ENCODE peak calls at places on chromosome 12, in five cellular contexts. H, D, L, S and T are unnamed samples. For H3K4me1, the result is how much of the 10 kb centered on the place peaks cover.

GRCh38 chr12:123808167-123808566 is 46.1 kb downstream of the DNAH10 start:
- DNase-seq in H (no peak), D (peak), L (no peak), S (peak), T (peak)

GRCh38 chr12:39824505-39825198 is 205.0 kb upstream of the ABCD2 start:
- DNase-seq in H (no peak), D (no peak), L (no peak), S (peak), T (peak)

GRCh38 chr12:105433804-105434203 is 103.3 kb downstream of the C12orf75 start:
- DNase-seq in H (no peak), D (peak), L (no peak), S (peak), T (no peak)

GRCh38 chr12:47848853-47849252 is 29.1 kb upstream of the HDAC7 start:
- DNase-seq in H (no peak), D (no peak), L (no peak), S (no peak), T (no peak)

GRCh38 chr12:18546399-18546798 is 191.4 kb downstream of the PLCZ1 start:
- DNase-seq in H (no peak), D (peak), L (no peak), S (peak), T (peak)

GRCh38 chr12:42961395-42961794 is 371.8 kb upstream of the PRICKLE1 start:
- DNase-seq in H (no peak), D (peak), L (no peak), S (peak), T (peak)

GRCh38 chr12:2112401-2112800 is 59.6 kb downstream of the CACNA1C start:
- DNase-seq in H (no peak), D (no peak), L (no peak), S (no peak), T (no peak)

GRCh38 chr12:91216871-91217270 is 34.3 kb upstream of the DCN start:
- DNase-seq in H (no peak), D (no peak), L (no peak), S (peak), T (no peak)

GRCh38 chr12:117158911-117159310 is 31.4 kb downstream of the FBXO21 start:
- DNase-seq in H (no peak), D (peak), L (no peak), S (peak), T (no peak)

GRCh38 chr12:106301611-106302321 is 767 bp upstream of the TCP11L2 start:
- DNase-seq in H (peak), D (peak), L (peak), S (peak), T (peak)

GRCh38 chr12:79614730-79615129 is 76.0 kb downstream of the PAWR start:
- DNase-seq in H (no peak), D (peak), L (no peak), S (peak), T (peak)

GRCh38 chr12:87382959-87383591 is 646.1 kb downstream of the C12orf50 start:
- DNase-seq in H (no peak), D (no peak), L (no peak), S (no peak), T (no peak)

GRCh38 chr12:93978553-93978952 is 169.8 kb upstream of the PLXNC1 start:
- DNase-seq in H (no peak), D (peak), L (no peak), S (peak), T (peak)

GRCh38 chr12:54146506-54147145 is 42.2 kb downstream of the SMUG1 start:
- DNase-seq in H (no peak), D (no peak), L (no peak), S (no peak), T (no peak)

GRCh38 chr12:47990351-47991105 is 13.7 kb downstream of the COL2A1 start:
- DNase-seq in H (peak), D (peak), L (peak), S (peak), T (no peak)

GRCh38 chr12:90839340-90839739 is 115.6 kb downstream of the CCER1 start:
- DNase-seq in H (no peak), D (peak), L (no peak), S (no peak), T (peak)

GRCh38 chr12:80268924-80269749 is 169.8 kb downstream of the OTOGL start:
- DNase-seq in H (no peak), D (peak), L (no peak), S (peak), T (peak)

GRCh38 chr12:50061172-50061571 is 3.8 kb downstream of the ASIC1 start:
- DNase-seq in H (no peak), D (no peak), L (no peak), S (no peak), T (no peak)

GRCh38 chr12:131007031-131007793 is 53.5 kb downstream of the ADGRD1 start:
- DNase-seq in H (no peak), D (no peak), L (no peak), S (no peak), T (no peak)

GRCh38 chr12:28024231-28024995 is 51.9 kb upstream of the PTHLH start:
- DNase-seq in H (no peak), D (peak), L (peak), S (peak), T (peak)

GRCh38 chr12:57549203-57549908 is 488 bp upstream of the KIF5A start:
- DNase-seq in H (no peak), D (no peak), L (no peak), S (no peak), T (no peak)

GRCh38 chr12:123075591-123076171 is 75.2 kb downstream of the PITPNM2 start:
- DNase-seq in H (no peak), D (peak), L (no peak), S (no peak), T (peak)

GRCh38 chr12:39451977-39452376 is 9.1 kb upstream of the KIF21A start:
- DNase-seq in H (no peak), D (no peak), L (no peak), S (no peak), T (no peak)

GRCh38 chr12:97075583-97076268 is 168.7 kb downstream of the NEDD1 start:
- DNase-seq in H (no peak), D (peak), L (no peak), S (no peak), T (no peak)

GRCh38 chr12:108779998-108780688 is 48.8 kb upstream of the CORO1C start:
- DNase-seq in H (no peak), D (no peak), L (no peak), S (no peak), T (peak)

GRCh38 chr12:28463396-28463795 is 273.1 kb downstream of the CCDC91 start:
- DNase-seq in H (no peak), D (no peak), L (no peak), S (no peak), T (no peak)

GRCh38 chr12:95637471-95638155 is 86.3 kb upstream of the USP44 start:
- DNase-seq in H (no peak), D (peak), L (no peak), S (peak), T (peak)

GRCh38 chr12:108801736-108802665 is 55.4 kb downstream of the SSH1 start:
- DNase-seq in H (no peak), D (peak), L (no peak), S (peak), T (peak)

GRCh38 chr12:21547437-21547836 is 21.3 kb downstream of the SPX start:
- DNase-seq in H (no peak), D (no peak), L (no peak), S (no peak), T (no peak)
- H3K4me1 ChIP-seq in H (under half), D (under half), L (under half), S (under half), T (under half)

GRCh38 chr12:104056419-104056972 is 6.5 kb upstream of the GLT8D2 start:
- DNase-seq in H (no peak), D (peak), L (no peak), S (peak), T (no peak)

GRCh38 chr12:104054681-104055346 is 4.8 kb upstream of the GLT8D2 start:
- DNase-seq in H (no peak), D (no peak), L (no peak), S (no peak), T (no peak)

GRCh38 chr12:104058796-104059195 is 5.5 kb upstream of the HCFC2 start:
- DNase-seq in H (no peak), D (no peak), L (no peak), S (no peak), T (no peak)

GRCh38 chr12:104057771-104058197 is 6.5 kb upstream of the HCFC2 start:
- DNase-seq in H (no peak), D (no peak), L (peak), S (peak), T (peak)

GRCh38 chr12:104055686-104056388 is 5.8 kb upstream of the GLT8D2 start:
- DNase-seq in H (no peak), D (peak), L (no peak), S (peak), T (peak)
- H3K9ac ChIP-seq in H (no peak), D (no peak), L (no peak), S (no peak), T (no peak)

GRCh38 chr12:25271486-25272098 is 20.9 kb upstream of the KRAS start:
- DNase-seq in H (no peak), D (no peak), L (no peak), S (no peak), T (no peak)
- H3K4me3 ChIP-seq in H (no peak), D (no peak), L (no peak), S (no peak), T (no peak)

GRCh38 chr12:52082026-52082667 is 2.6 kb downstream of the SMIM41 start:
- DNase-seq in H (no peak), D (peak), L (no peak), S (peak), T (peak)

GRCh38 chr12:52082988-52083637 is 3.6 kb downstream of the SMIM41 start:
- DNase-seq in H (no peak), D (peak), L (peak), S (peak), T (peak)

GRCh38 chr12:52081263-52081733 is 1.8 kb downstream of the SMIM41 start:
- DNase-seq in H (no peak), D (no peak), L (peak), S (no peak), T (no peak)

GRCh38 chr12:52083638-52083996 is 4.1 kb downstream of the SMIM41 start:
- DNase-seq in H (no peak), D (no peak), L (no peak), S (no peak), T (no peak)

DNA sequence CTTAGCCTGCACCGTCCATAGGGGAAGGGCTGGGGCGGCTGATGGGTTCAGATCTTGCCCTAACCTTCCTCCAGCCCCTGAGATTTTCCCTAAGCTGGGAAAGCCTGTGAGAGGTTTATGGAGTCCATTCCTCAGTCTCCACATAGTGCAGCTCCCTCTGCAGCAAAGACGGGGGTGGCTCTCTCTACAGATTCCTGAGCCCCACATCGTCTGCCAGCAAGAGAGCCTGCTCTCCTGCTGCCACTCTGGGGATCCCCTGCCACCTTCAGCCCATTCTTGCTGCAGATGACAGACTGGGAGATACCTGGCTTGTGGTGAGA is 3.1 kb downstream of the SMIM41 start:
- DNase-seq in H (no peak), D (no peak), L (no peak), S (no peak), T (no peak)
- H3K4me1 ChIP-seq in H (under half), D (under half), L (under half), S (under half), T (under half)